ENCODE peak calls at places on chromosomes 12 and 14, in nine cellular contexts. J is ELR; T is PC-3; F is gastrocnemius medialis; M is NCI-H2107; B is CD4-positive, CD25-positive, alpha-beta regulatory T cell; D is astrocyte of the spinal cord; S is ACHN; N is HTR-8/SVneo. Y is an unnamed sample.

GRCh38 chr12:88391556-88391955 is 188.7 kb downstream of the KITLG start:
- DNase-seq in J (peak; percentile 87), D (peak; percentile 92), T (peak; percentile 62), B (no peak), N (peak; percentile 62), M (no peak), S (peak; percentile 39), F (no peak), Y (no peak)

GRCh38 chr14:56412453-56413434 is 166.9 kb upstream of the TMEM260 start:
- DNase-seq in N (no peak), B (no peak), D (no peak), S (no peak), J (no peak), T (no peak), F (no peak), M (no peak), Y (no peak)

GRCh38 chr12:5138256-5138655 is 94.6 kb downstream of the KCNA5 start:
- DNase-seq in T (no peak), D (no peak), N (no peak), B (no peak), J (no peak), F (no peak), M (no peak), S (no peak), Y (no peak)

GRCh38 chr12:12327802-12328201 is 22.2 kb downstream of the MANSC1 start:
- DNase-seq in N (peak; percentile 37), D (peak; percentile 68), M (no peak), J (peak; percentile 83), B (peak; percentile 61), F (no peak), S (peak; percentile 84), T (peak; percentile 68), Y (no peak)

GRCh38 chr14:30243157-30243556 is 315.5 kb upstream of the PRKD1 start:
- DNase-seq in S (no peak), B (no peak), J (no peak), N (no peak), T (peak; percentile 50), D (no peak), M (no peak), F (no peak), Y (no peak)

GRCh38 chr14:94342334-94342934 is 19.3 kb upstream of the SERPINA6 start:
- DNase-seq in N (peak; percentile 88), F (peak; percentile 66), D (peak; percentile 100), B (no peak), M (no peak), J (peak; percentile 99), S (peak; percentile 94), T (peak; percentile 93), Y (peak; percentile 77)

GRCh38 chr12:56636118-56636674 is 6.1 kb upstream of the BAZ2A start:
- DNase-seq in T (peak; percentile 86), F (peak; percentile 93), N (peak; percentile 90), J (peak; percentile 89), M (peak; percentile 54), B (peak; percentile 63), D (peak; percentile 90), S (peak; percentile 95), Y (peak; percentile 82)

GRCh38 chr12:56391721-56392120 is 29.1 kb upstream of the APOF start:
- DNase-seq in N (no peak), T (peak; percentile 8), S (no peak), D (no peak), M (no peak), F (no peak), B (no peak), J (no peak), Y (no peak)

GRCh38 chr12:105555556-105555973 is 225.1 kb downstream of the C12orf75 start:
- DNase-seq in D (no peak), M (no peak), T (peak; percentile 62), F (no peak), N (no peak), B (no peak), J (no peak), S (no peak), Y (no peak)

GRCh38 chr14:105483300-105484068 is 3.2 kb upstream of the CRIP1 start:
- DNase-seq in J (no peak), D (no peak), B (no peak), F (no peak), N (no peak), M (no peak), T (peak; percentile 18), S (no peak), Y (no peak)

GRCh38 chr14:104445832-104446381 is 133.7 kb upstream of the C14orf180 start:
- DNase-seq in N (no peak), B (no peak), J (no peak), T (no peak), S (no peak), D (no peak), M (no peak), F (no peak), Y (no peak)

GRCh38 chr12:117850048-117850447 is 118.7 kb downstream of the KSR2 start:
- DNase-seq in T (peak; percentile 80), S (peak; percentile 71), J (peak; percentile 66), F (no peak), D (peak; percentile 47), M (no peak), B (no peak), N (peak; percentile 71), Y (no peak)

GRCh38 chr12:108313609-108314331 is 25.3 kb downstream of the CMKLR1 start:
- DNase-seq in T (no peak), F (no peak), M (no peak), N (no peak), J (no peak), D (peak; percentile 27), B (no peak), S (no peak), Y (no peak)

GRCh38 chr12:100154472-100155247 is 12.0 kb upstream of the BLTP3B start:
- DNase-seq in J (peak; percentile 76), F (peak; percentile 47), D (peak; percentile 54), M (no peak), S (peak; percentile 82), T (peak; percentile 86), B (peak; percentile 55), N (peak; percentile 52), Y (no peak)

GRCh38 chr14:76729195-76729594 is 32.1 kb upstream of the VASH1 start:
- DNase-seq in B (no peak), J (no peak), D (no peak), F (no peak), S (no peak), N (no peak), M (no peak), T (no peak), Y (no peak)

GRCh38 chr14:92651106-92651792 is 97.2 kb downstream of the LGMN start:
- DNase-seq in T (no peak), S (no peak), N (no peak), J (no peak), D (no peak), B (peak; percentile 88), M (no peak), F (no peak), Y (no peak)

GRCh38 chr12:91250273-91250672 is 67.7 kb upstream of the DCN start:
- DNase-seq in D (no peak), J (no peak), S (no peak), F (no peak), T (no peak), B (no peak), M (no peak), N (no peak), Y (no peak)

GRCh38 chr12:82299617-82300016 is 58.6 kb downstream of the CCDC59 start:
- DNase-seq in S (no peak), T (no peak), F (no peak), B (no peak), J (no peak), M (no peak), N (no peak), D (peak; percentile 79), Y (no peak)